ENCODE peak calls at places on chromosomes 11 and 22, in ten cellular contexts. D is HL-60, R is cardiac fibroblast, X is Panc1, I is left ventricle myocardium inferior, A is epithelial cell of esophagus, T is lower leg skin, P is GM12865, V is WERI-Rb-1, B is OCI-LY7. H is an unnamed sample.

GRCh38 chr11:44305643-44306468 is 4.1 kb downstream of the ALX4 start:
- DNase-seq in V (no peak), A (no peak), D (no peak), R (no peak), B (no peak), T (no peak), I (no peak), P (peak), X (no peak), H (peak)

GRCh38 chr11:79670846-79671245 is 230.0 kb upstream of the TENM4 start:
- DNase-seq in P (no peak), I (no peak), A (peak), B (no peak), T (no peak), D (no peak), V (no peak), X (no peak), R (no peak), H (no peak)

GRCh38 chr11:96287796-96288439 is 55.1 kb downstream of the MAML2 start:
- DNase-seq in D (no peak), V (no peak), A (no peak), P (no peak), B (no peak), T (no peak), R (no peak), X (no peak), I (no peak), H (peak)

GRCh38 chr22:37804502-37804885 is 3.2 kb upstream of the GCAT start:
- DNase-seq in D (no peak), A (no peak), T (no peak), V (no peak), X (no peak), I (no peak), P (no peak), R (no peak), B (no peak), H (no peak)

GRCh38 chr11:65786786-65787636 is at the start of gene OVOL1:
- DNase-seq in V (no peak), D (no peak), X (no peak), T (no peak), P (no peak), R (no peak), B (no peak), A (peak), I (no peak), H (no peak)

GRCh38 chr11:30422389-30422788 is 99.5 kb downstream of the ARL14EP start:
- DNase-seq in B (no peak), I (no peak), D (no peak), P (no peak), V (no peak), A (no peak), X (no peak), T (no peak), R (no peak), H (no peak)

GRCh38 chr11:124669193-124669592 is 4.3 kb downstream of the SIAE start:
- DNase-seq in T (peak), I (no peak), D (peak), B (peak), P (peak), A (peak), V (peak), R (peak), X (peak), H (peak)

GRCh38 chr11:42951266-42951665 is 360.5 kb upstream of the API5 start:
- DNase-seq in X (no peak), B (no peak), D (no peak), R (no peak), P (no peak), I (no peak), T (no peak), A (peak), V (no peak), H (no peak)

GRCh38 chr22:39316440-39317083 is 2.9 kb downstream of the RPL3 start:
- DNase-seq in V (peak), R (peak), I (peak), P (peak), A (peak), D (peak), B (peak), X (no peak), T (peak), H (peak)

GRCh38 chr11:117794772-117795629 is 2.0 kb downstream of the DSCAML1 start:
- DNase-seq in X (no peak), V (no peak), R (no peak), T (no peak), A (no peak), D (no peak), I (no peak), B (no peak), P (no peak), H (no peak)
- H3K4me3 ChIP-seq in X (no peak), V (no peak), R (no peak), T (no peak), A (no peak), D (no peak), I (no peak), B (no peak), P (no peak), H (no peak)

DNA sequence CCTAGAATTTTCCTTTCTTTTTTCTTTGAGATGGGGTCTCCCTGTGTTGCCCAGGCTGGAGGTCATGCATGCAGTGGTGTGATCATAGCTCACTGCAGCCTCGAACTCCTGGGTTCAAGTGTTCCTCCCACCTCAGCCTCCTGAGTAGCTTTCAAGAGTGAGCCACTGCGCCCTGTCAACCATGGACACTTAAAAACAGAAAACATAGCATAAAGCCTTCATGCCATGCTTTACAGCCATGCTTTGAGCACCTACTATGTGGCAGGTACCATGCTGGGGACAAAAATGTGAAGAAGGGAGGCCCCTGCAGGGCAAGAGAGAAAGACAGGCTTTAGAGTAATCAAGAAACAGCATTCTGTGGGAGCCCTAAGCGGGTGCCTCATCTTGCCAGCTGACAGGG is 13.7 kb upstream of the GNB1L start:
- DNase-seq in R (no peak), X (no peak), T (no peak), D (no peak), I (no peak), A (no peak), V (no peak), B (no peak), P (no peak), H (no peak)
- TF ChIP-seq CTCF in R (no peak), X (no peak), T (no peak), D (no peak), I (no peak), A (peak), V (no peak), B (peak), P (no peak), H (no peak)

GRCh38 chr22:24982301-24983056 is 30.0 kb downstream of the KIAA1671 start:
- DNase-seq in I (no peak), R (no peak), A (no peak), T (no peak), V (no peak), P (no peak), D (no peak), B (no peak), X (no peak), H (no peak)

GRCh38 chr22:24985824-24986214 is 33.3 kb downstream of the KIAA1671 start:
- DNase-seq in R (peak), P (no peak), X (no peak), I (no peak), T (no peak), B (no peak), D (no peak), A (peak), V (no peak), H (peak)

GRCh38 chr22:24981656-24982055 is 29.1 kb downstream of the KIAA1671 start:
- DNase-seq in R (no peak), P (no peak), B (no peak), D (no peak), T (no peak), A (no peak), X (no peak), I (no peak), V (no peak), H (no peak)

GRCh38 chr22:24983151-24983550 is 30.6 kb downstream of the KIAA1671 start:
- DNase-seq in B (no peak), X (no peak), A (no peak), P (no peak), V (no peak), I (no peak), R (no peak), D (no peak), T (no peak), H (no peak)

DNA sequence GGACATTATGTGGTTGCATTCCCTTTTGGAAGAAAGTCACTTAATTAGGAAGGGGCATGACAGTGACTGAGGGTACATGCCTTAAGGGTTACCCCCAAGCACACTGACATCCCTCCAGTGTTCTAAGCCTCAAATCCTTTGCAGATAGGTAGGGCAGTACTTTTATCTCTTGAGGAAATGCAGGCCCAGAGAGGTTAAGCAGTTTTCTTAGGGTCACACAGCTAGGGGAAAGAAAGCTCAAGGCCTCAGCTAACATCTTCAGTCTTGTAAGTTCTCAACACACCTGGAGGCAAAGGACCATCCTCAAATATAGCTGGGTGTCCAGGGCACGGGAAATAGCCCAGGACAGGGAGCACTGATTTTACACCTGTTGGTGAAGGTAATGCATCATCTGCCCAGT is 31.6 kb downstream of the KIAA1671 start:
- DNase-seq in T (no peak), A (no peak), B (no peak), X (no peak), P (no peak), D (no peak), V (no peak), R (no peak), I (no peak), H (no peak)
- H3K4me3 ChIP-seq in T (no peak), A (no peak), B (no peak), X (no peak), P (no peak), D (no peak), V (no peak), R (no peak), I (no peak), H (no peak)

DNA sequence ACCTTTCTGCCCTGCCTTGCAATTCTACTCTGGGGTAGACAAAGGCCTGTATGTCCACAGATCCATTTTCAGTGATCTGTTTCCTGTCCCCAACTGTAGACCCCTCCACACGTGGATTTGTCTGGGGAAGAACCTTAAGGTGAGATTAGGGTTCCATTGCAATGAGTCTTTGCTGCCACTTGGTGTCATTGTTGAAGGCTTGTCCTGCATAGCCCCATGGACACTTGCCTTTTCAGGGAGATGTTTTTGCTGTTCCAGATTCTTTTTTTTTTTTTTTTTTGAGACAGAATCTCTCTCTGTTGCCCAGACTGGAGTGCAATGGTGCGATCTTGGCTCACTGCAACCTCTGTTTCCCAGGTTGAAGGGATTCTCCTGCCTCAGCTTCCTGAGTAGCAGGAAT is 21.8 kb downstream of the SERPING1 start:
- DNase-seq in P (no peak), T (no peak), D (no peak), R (no peak), B (peak), A (no peak), V (no peak), X (no peak), I (no peak), H (no peak)
- TF ChIP-seq CTCF in P (peak), T (no peak), D (peak), R (peak), B (peak), A (peak), V (peak), X (no peak), I (no peak), H (peak)